ENCODE peak calls at places on chromosome 4, in six cellular contexts. One of them, this sample, is unnamed.
A peak's percentile ranks its signal among the peaks of the same experiment; 100 is the strongest.

GRCh38 chr4:165906272-165906671 is 33.2 kb downstream of the TLL1 start:
- DNase-seq in ovary: no peak
- DNase-seq in nephron progenitor cell: no peak
- DNase-seq in suprapubic skin: no peak
- DNase-seq in glutamatergic neuron: no peak
- DNase-seq in mesothelial cell of epicardium: no peak
- DNase-seq in this sample: no peak

GRCh38 chr4:8205241-8205707 is 6.2 kb downstream of the SH3TC1 start:
- DNase-seq in ovary: no peak
- DNase-seq in nephron progenitor cell: no peak
- DNase-seq in suprapubic skin: no peak
- DNase-seq in glutamatergic neuron: no peak
- DNase-seq in mesothelial cell of epicardium: no peak
- DNase-seq in this sample: no peak

GRCh38 chr4:151144329-151145072 is 45.1 kb downstream of the RPS3A start:
- DNase-seq in ovary: no peak
- DNase-seq in nephron progenitor cell: no peak
- DNase-seq in suprapubic skin: no peak
- DNase-seq in glutamatergic neuron: no peak
- DNase-seq in mesothelial cell of epicardium: no peak
- DNase-seq in this sample: no peak

GRCh38 chr4:40576651-40577480 is 52.8 kb downstream of the RBM47 start:
- DNase-seq in ovary: peak; percentile 63
- DNase-seq in nephron progenitor cell: peak; percentile 11
- DNase-seq in suprapubic skin: peak; percentile 81
- DNase-seq in glutamatergic neuron: no peak
- DNase-seq in mesothelial cell of epicardium: no peak
- DNase-seq in this sample: peak; percentile 43

GRCh38 chr4:3747582-3747906 is 18.6 kb upstream of the ADRA2C start:
- DNase-seq in ovary: no peak
- DNase-seq in nephron progenitor cell: peak; percentile 73
- DNase-seq in suprapubic skin: no peak
- DNase-seq in glutamatergic neuron: peak; percentile 56
- DNase-seq in mesothelial cell of epicardium: no peak
- DNase-seq in this sample: no peak

GRCh38 chr4:40785727-40786126 is 36.0 kb downstream of the NSUN7 start:
- DNase-seq in ovary: no peak
- DNase-seq in nephron progenitor cell: no peak
- DNase-seq in suprapubic skin: no peak
- DNase-seq in glutamatergic neuron: no peak
- DNase-seq in mesothelial cell of epicardium: no peak
- DNase-seq in this sample: no peak

GRCh38 chr4:18021470-18021719 is 160 bp downstream of the LCORL start:
- DNase-seq in ovary: no peak
- DNase-seq in nephron progenitor cell: no peak
- DNase-seq in suprapubic skin: no peak
- DNase-seq in glutamatergic neuron: no peak
- DNase-seq in mesothelial cell of epicardium: no peak
- DNase-seq in this sample: no peak

GRCh38 chr4:182518421-182518820 is 275.2 kb downstream of the TENM3 start:
- DNase-seq in ovary: no peak
- DNase-seq in nephron progenitor cell: no peak
- DNase-seq in suprapubic skin: no peak
- DNase-seq in glutamatergic neuron: no peak
- DNase-seq in mesothelial cell of epicardium: no peak
- DNase-seq in this sample: no peak

GRCh38 chr4:182338059-182338458 is 94.9 kb downstream of the TENM3 start:
- DNase-seq in ovary: no peak
- DNase-seq in nephron progenitor cell: no peak
- DNase-seq in suprapubic skin: no peak
- DNase-seq in glutamatergic neuron: no peak
- DNase-seq in mesothelial cell of epicardium: no peak
- DNase-seq in this sample: no peak

GRCh38 chr4:76108467-76109181 is 34.1 kb downstream of the ART3 start:
- DNase-seq in ovary: no peak
- DNase-seq in nephron progenitor cell: no peak
- DNase-seq in suprapubic skin: no peak
- DNase-seq in glutamatergic neuron: no peak
- DNase-seq in mesothelial cell of epicardium: no peak
- DNase-seq in this sample: no peak
- TF ChIP-seq CTCF in ovary: no peak
- TF ChIP-seq CTCF in nephron progenitor cell: no peak
- TF ChIP-seq CTCF in suprapubic skin: no peak
- TF ChIP-seq CTCF in glutamatergic neuron: no peak
- TF ChIP-seq CTCF in mesothelial cell of epicardium: no peak
- TF ChIP-seq CTCF in this sample: no peak

GRCh38 chr4:87121332-87122065 is 98.9 kb downstream of the KLHL8 start:
- DNase-seq in ovary: no peak
- DNase-seq in nephron progenitor cell: no peak
- DNase-seq in suprapubic skin: no peak
- DNase-seq in glutamatergic neuron: no peak
- DNase-seq in mesothelial cell of epicardium: no peak
- DNase-seq in this sample: no peak

GRCh38 chr4:87122252-87122651 is 98.2 kb downstream of the KLHL8 start:
- DNase-seq in ovary: no peak
- DNase-seq in nephron progenitor cell: no peak
- DNase-seq in suprapubic skin: no peak
- DNase-seq in glutamatergic neuron: no peak
- DNase-seq in mesothelial cell of epicardium: no peak
- DNase-seq in this sample: no peak

GRCh38 chr4:87118826-87119225 is 101.6 kb downstream of the KLHL8 start:
- DNase-seq in ovary: no peak
- DNase-seq in nephron progenitor cell: no peak
- DNase-seq in suprapubic skin: no peak
- DNase-seq in glutamatergic neuron: no peak
- DNase-seq in mesothelial cell of epicardium: no peak
- DNase-seq in this sample: no peak

GRCh38 chr4:87119965-87120364 is 100.5 kb downstream of the KLHL8 start:
- DNase-seq in ovary: no peak
- DNase-seq in nephron progenitor cell: no peak
- DNase-seq in suprapubic skin: no peak
- DNase-seq in glutamatergic neuron: no peak
- DNase-seq in mesothelial cell of epicardium: no peak
- DNase-seq in this sample: no peak

GRCh38 chr4:87120411-87121162 is 99.8 kb downstream of the KLHL8 start:
- DNase-seq in ovary: peak; percentile 81
- DNase-seq in nephron progenitor cell: peak; percentile 24
- DNase-seq in suprapubic skin: no peak
- DNase-seq in glutamatergic neuron: no peak
- DNase-seq in mesothelial cell of epicardium: no peak
- DNase-seq in this sample: no peak
- TF ChIP-seq CTCF in ovary: no peak
- TF ChIP-seq CTCF in nephron progenitor cell: no peak
- TF ChIP-seq CTCF in suprapubic skin: no peak
- TF ChIP-seq CTCF in glutamatergic neuron: no peak
- TF ChIP-seq CTCF in mesothelial cell of epicardium: no peak
- TF ChIP-seq CTCF in this sample: no peak

GRCh38 chr4:26144526-26145167 is 176.2 kb upstream of the RBPJ start:
- DNase-seq in ovary: no peak
- DNase-seq in nephron progenitor cell: no peak
- DNase-seq in suprapubic skin: no peak
- DNase-seq in glutamatergic neuron: no peak
- DNase-seq in mesothelial cell of epicardium: no peak
- DNase-seq in this sample: no peak

GRCh38 chr4:26141916-26142638 is 178.7 kb upstream of the RBPJ start:
- DNase-seq in ovary: peak; percentile 45
- DNase-seq in nephron progenitor cell: no peak
- DNase-seq in suprapubic skin: no peak
- DNase-seq in glutamatergic neuron: no peak
- DNase-seq in mesothelial cell of epicardium: no peak
- DNase-seq in this sample: no peak

GRCh38 chr4:26139310-26139924 is 181.4 kb upstream of the RBPJ start:
- DNase-seq in ovary: no peak
- DNase-seq in nephron progenitor cell: no peak
- DNase-seq in suprapubic skin: no peak
- DNase-seq in glutamatergic neuron: no peak
- DNase-seq in mesothelial cell of epicardium: no peak
- DNase-seq in this sample: no peak

GRCh38 chr4:26140150-26140898 is 180.5 kb upstream of the RBPJ start:
- DNase-seq in ovary: no peak
- DNase-seq in nephron progenitor cell: no peak
- DNase-seq in suprapubic skin: no peak
- DNase-seq in glutamatergic neuron: no peak
- DNase-seq in mesothelial cell of epicardium: no peak
- DNase-seq in this sample: no peak

DNA sequence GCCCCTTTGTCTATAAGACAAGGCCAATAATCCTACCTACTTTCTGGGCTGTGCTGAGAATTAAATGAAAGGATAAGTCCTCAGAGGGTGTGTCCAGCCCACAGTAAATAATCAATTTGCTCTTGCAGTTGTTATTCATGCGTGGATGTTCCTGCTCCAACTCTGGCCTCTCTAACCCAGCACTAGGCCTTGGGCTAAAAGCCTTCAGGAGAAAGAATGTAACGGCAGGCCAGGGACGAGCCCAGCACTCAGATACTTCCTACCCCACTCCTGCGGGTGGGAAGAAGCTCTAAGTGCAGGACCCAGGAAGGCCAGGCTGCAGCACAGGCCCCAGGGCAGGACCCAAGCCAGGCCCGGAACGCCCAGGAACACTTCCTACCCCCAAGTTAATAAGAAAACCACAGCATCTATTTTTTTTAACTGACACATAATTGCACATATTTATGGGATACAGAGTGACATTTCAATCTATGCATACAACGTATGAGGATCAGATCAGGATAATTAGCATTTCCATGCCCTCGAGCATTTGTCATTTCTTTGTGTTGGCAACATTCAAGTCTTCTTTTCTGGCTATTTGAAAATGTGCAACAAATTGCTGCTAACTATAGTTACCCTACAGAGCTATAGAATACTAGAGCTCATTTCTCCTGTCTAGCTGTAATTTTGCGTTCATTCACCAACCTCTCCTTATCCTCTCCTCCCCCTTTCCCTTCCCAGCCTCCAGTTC is 179.5 kb upstream of the RBPJ start:
- DNase-seq in ovary: no peak
- DNase-seq in nephron progenitor cell: no peak
- DNase-seq in suprapubic skin: no peak
- DNase-seq in glutamatergic neuron: no peak
- DNase-seq in mesothelial cell of epicardium: no peak
- DNase-seq in this sample: no peak
- TF ChIP-seq CTCF in ovary: no peak
- TF ChIP-seq CTCF in nephron progenitor cell: no peak
- TF ChIP-seq CTCF in suprapubic skin: no peak
- TF ChIP-seq CTCF in glutamatergic neuron: no peak
- TF ChIP-seq CTCF in mesothelial cell of epicardium: no peak
- TF ChIP-seq CTCF in this sample: no peak

GRCh38 chr4:110287130-110287529 is 88.7 kb upstream of the ELOVL6 start:
- DNase-seq in ovary: no peak
- DNase-seq in nephron progenitor cell: no peak
- DNase-seq in suprapubic skin: no peak
- DNase-seq in glutamatergic neuron: no peak
- DNase-seq in mesothelial cell of epicardium: no peak
- DNase-seq in this sample: no peak
- TF ChIP-seq CTCF in ovary: no peak
- TF ChIP-seq CTCF in nephron progenitor cell: no peak
- TF ChIP-seq CTCF in suprapubic skin: no peak
- TF ChIP-seq CTCF in glutamatergic neuron: no peak
- TF ChIP-seq CTCF in mesothelial cell of epicardium: no peak
- TF ChIP-seq CTCF in this sample: no peak

DNA sequence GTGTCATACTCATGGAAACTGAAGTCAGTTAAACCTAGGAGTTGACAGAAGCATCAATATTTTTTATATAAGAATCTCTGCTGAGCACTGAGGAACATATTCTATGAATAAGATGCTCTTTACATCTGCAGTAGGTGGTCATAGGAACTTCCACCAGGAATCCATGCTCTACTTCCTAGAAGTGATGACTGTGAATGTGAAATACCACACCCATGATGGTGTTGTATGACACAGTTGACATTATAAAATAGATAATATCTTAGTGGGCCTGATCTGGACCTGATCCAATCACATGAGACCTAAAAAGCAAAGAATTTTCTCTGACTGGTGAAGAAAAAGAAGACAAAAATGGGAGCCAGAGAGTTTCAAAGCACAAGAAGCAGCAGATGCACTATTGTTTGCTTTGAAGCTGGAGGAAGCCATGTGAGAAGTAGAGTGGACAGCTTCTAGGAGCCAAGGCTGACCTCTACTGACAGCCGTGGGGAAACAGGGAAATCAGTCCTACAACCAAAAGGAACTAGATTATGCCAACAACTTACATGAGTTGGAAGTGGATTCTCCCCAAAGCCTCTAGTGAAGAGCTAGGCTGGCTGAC is 68.6 kb upstream of the HS3ST1 start:
- DNase-seq in ovary: no peak
- DNase-seq in nephron progenitor cell: no peak
- DNase-seq in suprapubic skin: no peak
- DNase-seq in glutamatergic neuron: no peak
- DNase-seq in mesothelial cell of epicardium: no peak
- DNase-seq in this sample: no peak
- TF ChIP-seq CTCF in ovary: no peak
- TF ChIP-seq CTCF in nephron progenitor cell: no peak
- TF ChIP-seq CTCF in suprapubic skin: no peak
- TF ChIP-seq CTCF in glutamatergic neuron: no peak
- TF ChIP-seq CTCF in mesothelial cell of epicardium: no peak
- TF ChIP-seq CTCF in this sample: no peak

GRCh38 chr4:147840846-147841732 is 109.2 kb downstream of the ARHGAP10 start:
- DNase-seq in ovary: no peak
- DNase-seq in nephron progenitor cell: no peak
- DNase-seq in suprapubic skin: no peak
- DNase-seq in glutamatergic neuron: no peak
- DNase-seq in mesothelial cell of epicardium: no peak
- DNase-seq in this sample: no peak

GRCh38 chr4:147846318-147847135 is 114.6 kb downstream of the ARHGAP10 start:
- DNase-seq in ovary: no peak
- DNase-seq in nephron progenitor cell: no peak
- DNase-seq in suprapubic skin: no peak
- DNase-seq in glutamatergic neuron: no peak
- DNase-seq in mesothelial cell of epicardium: no peak
- DNase-seq in this sample: no peak

GRCh38 chr4:147839651-147840050 is 107.8 kb downstream of the ARHGAP10 start:
- DNase-seq in ovary: no peak
- DNase-seq in nephron progenitor cell: no peak
- DNase-seq in suprapubic skin: no peak
- DNase-seq in glutamatergic neuron: no peak
- DNase-seq in mesothelial cell of epicardium: no peak
- DNase-seq in this sample: no peak

GRCh38 chr4:147842573-147842972 is 110.7 kb downstream of the ARHGAP10 start:
- DNase-seq in ovary: no peak
- DNase-seq in nephron progenitor cell: no peak
- DNase-seq in suprapubic skin: no peak
- DNase-seq in glutamatergic neuron: no peak
- DNase-seq in mesothelial cell of epicardium: no peak
- DNase-seq in this sample: no peak

DNA sequence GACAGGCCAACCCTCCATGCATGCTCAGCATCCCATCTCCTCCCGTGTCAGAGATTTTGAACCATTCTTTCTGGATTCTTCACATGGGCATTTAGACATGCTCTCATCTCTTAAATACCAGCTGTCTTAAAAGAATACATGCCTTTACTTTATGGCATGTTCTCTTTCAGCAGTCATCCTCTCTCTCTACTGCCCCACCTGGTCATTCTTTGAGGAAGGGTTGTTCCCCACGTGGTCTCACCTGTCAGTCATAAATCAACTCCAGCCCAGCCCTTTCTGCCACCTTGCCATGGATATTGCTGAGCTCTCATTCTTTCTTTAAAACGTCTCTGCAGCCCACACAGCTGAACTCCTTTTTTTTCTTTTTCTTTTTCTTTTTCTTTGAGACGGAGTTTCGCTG is 111.3 kb downstream of the ARHGAP10 start:
- DNase-seq in ovary: no peak
- DNase-seq in nephron progenitor cell: peak; percentile 26
- DNase-seq in suprapubic skin: no peak
- DNase-seq in glutamatergic neuron: no peak
- DNase-seq in mesothelial cell of epicardium: no peak
- DNase-seq in this sample: no peak
- TF ChIP-seq CTCF in ovary: no peak
- TF ChIP-seq CTCF in nephron progenitor cell: no peak
- TF ChIP-seq CTCF in suprapubic skin: no peak
- TF ChIP-seq CTCF in glutamatergic neuron: no peak
- TF ChIP-seq CTCF in mesothelial cell of epicardium: no peak
- TF ChIP-seq CTCF in this sample: no peak